ENCODE peak calls at places on chromosomes 3 and 15, in ten cellular contexts. One of them, this sample, is unnamed.

GRCh38 chr3:127457094-127457475 is 133.4 kb downstream of the TPRA1 start:
- DNase-seq in heart left ventricle: peak; percentile 59
- DNase-seq in Kasumi-1: no peak
- DNase-seq in GM12865: no peak
- DNase-seq in Daoy: peak; percentile 86
- DNase-seq in AG09319: no peak
- DNase-seq in cardiac muscle cell: peak; percentile 50
- DNase-seq in activated T-cell treated with anti-CD3 and anti-CD28 coated beads for 24 hours: no peak
- DNase-seq in NCI-H2029 treated with DMSO at 0.1 percent for 48 hours: peak; percentile 41
- DNase-seq in NCI-H146: no peak
- DNase-seq in this sample: no peak

GRCh38 chr15:69526086-69526485 is 73.5 kb downstream of the RPLP1 start:
- DNase-seq in heart left ventricle: peak; percentile 44
- DNase-seq in Kasumi-1: no peak
- DNase-seq in GM12865: no peak
- DNase-seq in Daoy: peak; percentile 17
- DNase-seq in AG09319: no peak
- DNase-seq in cardiac muscle cell: no peak
- DNase-seq in activated T-cell treated with anti-CD3 and anti-CD28 coated beads for 24 hours: no peak
- DNase-seq in NCI-H2029 treated with DMSO at 0.1 percent for 48 hours: no peak
- DNase-seq in NCI-H146: no peak
- DNase-seq in this sample: peak; percentile 15

GRCh38 chr3:14265246-14265962 is 86.8 kb downstream of the LSM3 start:
- DNase-seq in heart left ventricle: no peak
- DNase-seq in Kasumi-1: no peak
- DNase-seq in GM12865: peak; percentile 41
- DNase-seq in Daoy: peak; percentile 57
- DNase-seq in AG09319: no peak
- DNase-seq in cardiac muscle cell: no peak
- DNase-seq in activated T-cell treated with anti-CD3 and anti-CD28 coated beads for 24 hours: no peak
- DNase-seq in NCI-H2029 treated with DMSO at 0.1 percent for 48 hours: peak; percentile 73
- DNase-seq in NCI-H146: peak; percentile 62
- DNase-seq in this sample: peak; percentile 51

GRCh38 chr15:101545548-101546505 is 56.3 kb upstream of the PCSK6 start:
- DNase-seq in heart left ventricle: no peak
- DNase-seq in Kasumi-1: no peak
- DNase-seq in GM12865: no peak
- DNase-seq in Daoy: no peak
- DNase-seq in AG09319: no peak
- DNase-seq in cardiac muscle cell: no peak
- DNase-seq in activated T-cell treated with anti-CD3 and anti-CD28 coated beads for 24 hours: no peak
- DNase-seq in NCI-H2029 treated with DMSO at 0.1 percent for 48 hours: no peak
- DNase-seq in NCI-H146: no peak
- DNase-seq in this sample: no peak

GRCh38 chr3:185439745-185440466 is 58.9 kb downstream of the TMEM41A start:
- DNase-seq in heart left ventricle: no peak
- DNase-seq in Kasumi-1: no peak
- DNase-seq in GM12865: no peak
- DNase-seq in Daoy: no peak
- DNase-seq in AG09319: no peak
- DNase-seq in cardiac muscle cell: no peak
- DNase-seq in activated T-cell treated with anti-CD3 and anti-CD28 coated beads for 24 hours: no peak
- DNase-seq in NCI-H2029 treated with DMSO at 0.1 percent for 48 hours: peak; percentile 16
- DNase-seq in NCI-H146: no peak
- DNase-seq in this sample: no peak

GRCh38 chr3:58537412-58538301 is 667 bp upstream of the ACOX2 start:
- DNase-seq in heart left ventricle: no peak
- DNase-seq in Kasumi-1: no peak
- DNase-seq in GM12865: no peak
- DNase-seq in Daoy: no peak
- DNase-seq in AG09319: no peak
- DNase-seq in cardiac muscle cell: no peak
- DNase-seq in activated T-cell treated with anti-CD3 and anti-CD28 coated beads for 24 hours: no peak
- DNase-seq in NCI-H2029 treated with DMSO at 0.1 percent for 48 hours: no peak
- DNase-seq in NCI-H146: no peak
- DNase-seq in this sample: no peak

GRCh38 chr3:32401541-32402052 is 9.9 kb downstream of the CMTM7 start:
- DNase-seq in heart left ventricle: peak; percentile 86
- DNase-seq in Kasumi-1: peak; percentile 98
- DNase-seq in GM12865: peak; percentile 55
- DNase-seq in Daoy: peak; percentile 73
- DNase-seq in AG09319: no peak
- DNase-seq in cardiac muscle cell: peak; percentile 49
- DNase-seq in activated T-cell treated with anti-CD3 and anti-CD28 coated beads for 24 hours: peak; percentile 41
- DNase-seq in NCI-H2029 treated with DMSO at 0.1 percent for 48 hours: peak; percentile 76
- DNase-seq in NCI-H146: no peak
- DNase-seq in this sample: peak; percentile 68

GRCh38 chr15:49410660-49411059 is 12.4 kb upstream of the FGF7 start:
- DNase-seq in heart left ventricle: no peak
- DNase-seq in Kasumi-1: no peak
- DNase-seq in GM12865: no peak
- DNase-seq in Daoy: no peak
- DNase-seq in AG09319: peak; percentile 27
- DNase-seq in cardiac muscle cell: no peak
- DNase-seq in activated T-cell treated with anti-CD3 and anti-CD28 coated beads for 24 hours: no peak
- DNase-seq in NCI-H2029 treated with DMSO at 0.1 percent for 48 hours: no peak
- DNase-seq in NCI-H146: no peak
- DNase-seq in this sample: no peak